ENCODE peak calls at places on chromosomes 5 and 9, in five cellular contexts. N is H9, L is mesendoderm, H is neural progenitor cell, U is head of caudate nucleus. C is an unnamed sample.

GRCh38 chr5:76114192-76114795 is 31.1 kb downstream of the SV2C start:
- DNase-seq in N (no peak), L (peak; percentile 6), H (peak; percentile 85), U (no peak), C (no peak)

GRCh38 chr9:98785333-98785933 is 10.9 kb downstream of the ANKS6 start:
- DNase-seq in N (peak; percentile 7), L (no peak), H (no peak), U (no peak), C (no peak)

GRCh38 chr5:14231156-14231555 is 88.0 kb downstream of the TRIO start:
- DNase-seq in N (no peak), L (no peak), H (no peak), U (no peak), C (no peak)

GRCh38 chr9:134358026-134358967 is 32.0 kb downstream of the RXRA start:
- DNase-seq in N (no peak), L (no peak), H (no peak), U (no peak), C (no peak)

GRCh38 chr5:4734348-4734747 is 405.8 kb upstream of the ADAMTS16 start:
- DNase-seq in N (no peak), L (no peak), H (no peak), U (no peak), C (no peak)

GRCh38 chr9:123044556-123044955 is 11.1 kb downstream of the GPR21 start:
- DNase-seq in N (no peak), L (no peak), H (no peak), U (no peak), C (no peak)

GRCh38 chr9:86652696-86653095 is 294.6 kb downstream of the GAS1 start:
- DNase-seq in N (no peak), L (no peak), H (no peak), U (no peak), C (no peak)

GRCh38 chr5:38906503-38906902 is 60.7 kb downstream of the OSMR start:
- DNase-seq in N (no peak), L (no peak), H (no peak), U (no peak), C (no peak)

GRCh38 chr9:105116047-105116868 is 128.2 kb upstream of the SLC44A1 start:
- DNase-seq in N (peak; percentile 31), L (peak; percentile 96), H (peak; percentile 59), U (no peak), C (no peak)

GRCh38 chr9:74609671-74610416 is 112.7 kb downstream of the RORB start:
- DNase-seq in N (no peak), L (peak; percentile 33), H (peak; percentile 8), U (no peak), C (no peak)

GRCh38 chr9:109471994-109472393 is 26.1 kb downstream of the PTPN3 start:
- DNase-seq in N (no peak), L (no peak), H (no peak), U (no peak), C (no peak)

GRCh38 chr9:132169672-132170392 is 8.0 kb downstream of the NTNG2 start:
- DNase-seq in N (peak; percentile 86), L (peak; percentile 75), H (peak; percentile 88), U (peak; percentile 83), C (peak; percentile 61)

C was measured in lung microvascular endothelial cell.